ENCODE peak calls at places on chromosomes 11 and 22, in six cellular contexts. One of them, this sample, is unnamed.

GRCh38 chr11:63243533-63243932 is at the start of gene SLC22A25:
- DNase-seq in adrenal gland: no peak
- DNase-seq in esophagus muscularis mucosa: no peak
- DNase-seq in A549: no peak
- DNase-seq in transverse colon: no peak
- DNase-seq in IMR-90: no peak
- DNase-seq in this sample: peak

GRCh38 chr11:33687733-33688479 is 12.7 kb downstream of the C11orf91 start:
- DNase-seq in A549: peak
- DNase-seq in esophagus muscularis mucosa: no peak
- DNase-seq in transverse colon: no peak
- DNase-seq in IMR-90: peak
- DNase-seq in adrenal gland: peak
- DNase-seq in this sample: peak

GRCh38 chr11:10588904-10589303 is 20.4 kb upstream of the LYVE1 start:
- DNase-seq in esophagus muscularis mucosa: no peak
- DNase-seq in IMR-90: no peak
- DNase-seq in A549: no peak
- DNase-seq in adrenal gland: no peak
- DNase-seq in transverse colon: no peak
- DNase-seq in this sample: no peak

GRCh38 chr11:2380807-2381350 is 3.8 kb downstream of the CD81 start:
- DNase-seq in adrenal gland: peak
- DNase-seq in esophagus muscularis mucosa: peak
- DNase-seq in IMR-90: no peak
- DNase-seq in A549: no peak
- DNase-seq in transverse colon: peak
- DNase-seq in this sample: peak

GRCh38 chr11:75474878-75475766 is 42.1 kb upstream of the KLHL35 start:
- DNase-seq in transverse colon: peak
- DNase-seq in IMR-90: peak
- DNase-seq in esophagus muscularis mucosa: no peak
- DNase-seq in A549: peak
- DNase-seq in adrenal gland: peak
- DNase-seq in this sample: peak

GRCh38 chr11:72584293-72584921 is 89.8 kb downstream of the PDE2A start:
- DNase-seq in transverse colon: peak
- DNase-seq in IMR-90: peak
- DNase-seq in adrenal gland: peak
- DNase-seq in A549: no peak
- DNase-seq in esophagus muscularis mucosa: no peak
- DNase-seq in this sample: peak

GRCh38 chr11:134482128-134482527 is 70.1 kb upstream of the B3GAT1 start:
- DNase-seq in A549: no peak
- DNase-seq in transverse colon: no peak
- DNase-seq in esophagus muscularis mucosa: no peak
- DNase-seq in adrenal gland: no peak
- DNase-seq in IMR-90: no peak
- DNase-seq in this sample: no peak

GRCh38 chr11:61553373-61554171 is 27.3 kb downstream of the SYT7 start:
- DNase-seq in A549: no peak
- DNase-seq in esophagus muscularis mucosa: no peak
- DNase-seq in IMR-90: no peak
- DNase-seq in transverse colon: no peak
- DNase-seq in adrenal gland: no peak
- DNase-seq in this sample: no peak

GRCh38 chr22:39703890-39704658 is 133.5 kb downstream of the CACNA1I start:
- DNase-seq in A549: no peak
- DNase-seq in IMR-90: peak
- DNase-seq in adrenal gland: peak
- DNase-seq in esophagus muscularis mucosa: no peak
- DNase-seq in transverse colon: peak
- DNase-seq in this sample: no peak

GRCh38 chr11:74749965-74750296 is 1.3 kb downstream of the RNF169 start:
- DNase-seq in transverse colon: no peak
- DNase-seq in A549: no peak
- DNase-seq in esophagus muscularis mucosa: no peak
- DNase-seq in IMR-90: no peak
- DNase-seq in adrenal gland: no peak
- DNase-seq in this sample: no peak

GRCh38 chr22:38754247-38755154 is 1.3 kb downstream of the SUN2 start:
- DNase-seq in transverse colon: peak
- DNase-seq in IMR-90: peak
- DNase-seq in esophagus muscularis mucosa: peak
- DNase-seq in A549: no peak
- DNase-seq in adrenal gland: peak
- DNase-seq in this sample: peak

GRCh38 chr22:20862540-20862939 is 3.7 kb downstream of the SNAP29 start:
- DNase-seq in transverse colon: no peak
- DNase-seq in adrenal gland: no peak
- DNase-seq in esophagus muscularis mucosa: no peak
- DNase-seq in A549: no peak
- DNase-seq in IMR-90: no peak
- DNase-seq in this sample: no peak

GRCh38 chr22:44658371-44658953 is 43.5 kb upstream of the PRR5 start:
- DNase-seq in adrenal gland: no peak
- DNase-seq in transverse colon: peak
- DNase-seq in esophagus muscularis mucosa: peak
- DNase-seq in A549: no peak
- DNase-seq in IMR-90: peak
- DNase-seq in this sample: peak

GRCh38 chr11:17369094-17369493 is 17.5 kb downstream of the NCR3LG1 start:
- DNase-seq in A549: no peak
- DNase-seq in IMR-90: no peak
- DNase-seq in transverse colon: no peak
- DNase-seq in esophagus muscularis mucosa: no peak
- DNase-seq in adrenal gland: no peak
- DNase-seq in this sample: no peak

GRCh38 chr11:124890701-124891389 is 6.8 kb downstream of the ROBO4 start:
- DNase-seq in A549: no peak
- DNase-seq in IMR-90: no peak
- DNase-seq in transverse colon: no peak
- DNase-seq in esophagus muscularis mucosa: no peak
- DNase-seq in adrenal gland: no peak
- DNase-seq in this sample: no peak

GRCh38 chr22:46033256-46034200 is 56.6 kb upstream of the WNT7B start:
- DNase-seq in adrenal gland: peak
- DNase-seq in esophagus muscularis mucosa: no peak
- DNase-seq in IMR-90: peak
- DNase-seq in transverse colon: no peak
- DNase-seq in A549: no peak
- DNase-seq in this sample: no peak

GRCh38 chr11:12288212-12288933 is 89.0 kb upstream of the PARVA start:
- DNase-seq in adrenal gland: peak
- DNase-seq in A549: peak
- DNase-seq in IMR-90: peak
- DNase-seq in esophagus muscularis mucosa: peak
- DNase-seq in transverse colon: peak
- DNase-seq in this sample: peak

GRCh38 chr22:32987081-32987631 is 71.0 kb downstream of the SYN3 start:
- DNase-seq in esophagus muscularis mucosa: no peak
- DNase-seq in A549: no peak
- DNase-seq in transverse colon: no peak
- DNase-seq in adrenal gland: peak
- DNase-seq in IMR-90: no peak
- DNase-seq in this sample: no peak

GRCh38 chr22:49214976-49215375 is 612.7 kb downstream of the BRD1 start:
- DNase-seq in transverse colon: peak
- DNase-seq in IMR-90: no peak
- DNase-seq in esophagus muscularis mucosa: no peak
- DNase-seq in A549: no peak
- DNase-seq in adrenal gland: peak
- DNase-seq in this sample: no peak

GRCh38 chr22:19105456-19105855 is 16.8 kb downstream of the DGCR2 start:
- DNase-seq in IMR-90: no peak
- DNase-seq in transverse colon: no peak
- DNase-seq in adrenal gland: no peak
- DNase-seq in A549: no peak
- DNase-seq in esophagus muscularis mucosa: no peak
- DNase-seq in this sample: no peak

GRCh38 chr11:28447226-28447625 is 339.0 kb downstream of the METTL15 start:
- DNase-seq in transverse colon: no peak
- DNase-seq in adrenal gland: no peak
- DNase-seq in esophagus muscularis mucosa: no peak
- DNase-seq in IMR-90: peak
- DNase-seq in A549: peak
- DNase-seq in this sample: no peak

GRCh38 chr11:61972796-61973602 is 5.6 kb upstream of the FTH1 start:
- DNase-seq in adrenal gland: no peak
- DNase-seq in A549: peak
- DNase-seq in transverse colon: no peak
- DNase-seq in IMR-90: peak
- DNase-seq in esophagus muscularis mucosa: no peak
- DNase-seq in this sample: peak

GRCh38 chr11:15276616-15277015 is 161.9 kb downstream of the INSC start:
- DNase-seq in transverse colon: no peak
- DNase-seq in esophagus muscularis mucosa: no peak
- DNase-seq in IMR-90: peak
- DNase-seq in adrenal gland: no peak
- DNase-seq in A549: no peak
- DNase-seq in this sample: no peak

GRCh38 chr11:12765428-12765827 is 91.2 kb downstream of the TEAD1 start:
- DNase-seq in A549: no peak
- DNase-seq in esophagus muscularis mucosa: no peak
- DNase-seq in transverse colon: no peak
- DNase-seq in adrenal gland: no peak
- DNase-seq in IMR-90: peak
- DNase-seq in this sample: no peak

GRCh38 chr11:82796970-82797594 is 63.4 kb upstream of the FAM181B start:
- DNase-seq in adrenal gland: peak
- DNase-seq in IMR-90: no peak
- DNase-seq in transverse colon: peak
- DNase-seq in A549: no peak
- DNase-seq in esophagus muscularis mucosa: no peak
- DNase-seq in this sample: peak

GRCh38 chr11:110092577-110093406 is at the start of gene ZC3H12C:
- DNase-seq in esophagus muscularis mucosa: peak
- DNase-seq in A549: peak
- DNase-seq in transverse colon: peak
- DNase-seq in IMR-90: peak
- DNase-seq in adrenal gland: peak
- DNase-seq in this sample: peak
- TF ChIP-seq POLR2A in esophagus muscularis mucosa: peak
- TF ChIP-seq POLR2A in A549: peak
- TF ChIP-seq POLR2A in transverse colon: peak
- TF ChIP-seq POLR2A in IMR-90: peak
- TF ChIP-seq POLR2A in adrenal gland: peak
- TF ChIP-seq POLR2A in this sample: no peak

DNA sequence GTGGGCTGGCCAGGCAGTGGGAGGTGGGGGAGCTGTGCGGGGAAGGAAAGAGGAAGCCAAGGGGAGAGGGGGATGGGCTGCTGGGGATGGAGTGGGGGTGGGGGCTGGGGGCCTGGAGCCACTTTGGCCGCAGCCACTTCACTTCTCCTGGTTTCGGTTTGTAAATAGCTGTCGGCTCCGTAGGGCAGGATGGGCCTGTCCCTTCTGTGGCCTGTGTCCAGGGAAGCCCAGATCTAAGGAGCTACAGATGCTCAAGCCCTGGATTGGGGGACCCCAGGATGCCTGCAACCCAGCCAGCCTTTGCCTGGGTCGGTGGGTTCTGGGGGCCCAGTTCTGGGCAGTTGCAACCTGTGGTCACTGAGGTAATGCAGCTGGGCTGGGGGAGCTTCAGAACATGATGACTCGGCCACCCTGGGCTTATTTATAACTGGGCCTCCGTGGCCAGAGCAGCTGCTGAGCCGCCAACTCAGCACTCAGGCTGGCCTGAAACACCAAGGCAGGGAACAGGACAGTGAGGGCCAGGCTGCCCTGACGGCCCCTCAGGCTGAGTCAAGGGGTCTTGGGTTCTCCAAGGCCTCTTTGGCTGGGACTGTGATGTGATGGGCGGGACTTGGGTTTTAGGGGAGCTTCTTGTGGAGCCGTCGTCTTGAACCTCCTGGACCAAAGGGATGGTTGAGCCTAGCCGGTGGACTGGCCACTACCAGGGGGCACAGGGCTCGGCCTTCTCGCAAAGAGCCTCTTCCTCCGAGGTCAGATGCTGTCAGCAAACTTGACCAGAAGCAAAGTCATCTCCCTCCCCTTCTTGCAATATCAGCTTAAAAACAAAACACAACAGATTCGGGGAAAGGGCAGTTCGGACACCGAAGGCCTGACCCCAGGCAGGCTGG is 15.0 kb upstream of the SLC39A13 start:
- DNase-seq in IMR-90: peak
- DNase-seq in transverse colon: no peak
- DNase-seq in A549: no peak
- DNase-seq in esophagus muscularis mucosa: no peak
- DNase-seq in adrenal gland: peak
- DNase-seq in this sample: no peak
- TF ChIP-seq POLR2A in IMR-90: no peak
- TF ChIP-seq POLR2A in transverse colon: no peak
- TF ChIP-seq POLR2A in A549: no peak
- TF ChIP-seq POLR2A in esophagus muscularis mucosa: no peak
- TF ChIP-seq POLR2A in adrenal gland: no peak
- TF ChIP-seq POLR2A in this sample: no peak

GRCh38 chr11:64304316-64305072 is 830 bp upstream of the ESRRA start:
- DNase-seq in IMR-90: peak
- DNase-seq in transverse colon: peak
- DNase-seq in adrenal gland: peak
- DNase-seq in esophagus muscularis mucosa: peak
- DNase-seq in A549: peak
- DNase-seq in this sample: peak
- TF ChIP-seq POLR2A in IMR-90: no peak
- TF ChIP-seq POLR2A in transverse colon: peak
- TF ChIP-seq POLR2A in adrenal gland: peak
- TF ChIP-seq POLR2A in esophagus muscularis mucosa: no peak
- TF ChIP-seq POLR2A in A549: peak
- TF ChIP-seq POLR2A in this sample: no peak

GRCh38 chr11:47239889-47240288 is 8.7 kb downstream of the ACP2 start:
- DNase-seq in esophagus muscularis mucosa: no peak
- DNase-seq in adrenal gland: no peak
- DNase-seq in transverse colon: no peak
- DNase-seq in A549: no peak
- DNase-seq in IMR-90: no peak
- DNase-seq in this sample: no peak
- TF ChIP-seq POLR2A in esophagus muscularis mucosa: no peak
- TF ChIP-seq POLR2A in adrenal gland: no peak
- TF ChIP-seq POLR2A in transverse colon: no peak
- TF ChIP-seq POLR2A in A549: no peak
- TF ChIP-seq POLR2A in IMR-90: no peak
- TF ChIP-seq POLR2A in this sample: no peak

This sample was measured in thyroid gland.